ENCODE peak calls at places on chromosome 17, in seven cellular contexts. R, P, O, U, B, M and K are unnamed samples. For H3K27me3, the result is how much of the 10 kb centered on the place peaks cover.

GRCh38 chr17:35612924-35613521 is 25.9 kb downstream of the AP2B1 start:
- DNase-seq in R (no peak), P (peak), O (peak), U (peak), B (peak), M (peak), K (peak)

GRCh38 chr17:63150994-63151464 is 185.0 kb downstream of the TANC2 start:
- DNase-seq in R (no peak), P (no peak), O (no peak), U (peak), B (no peak), M (no peak), K (peak)

GRCh38 chr17:49516190-49516589 is 21.1 kb downstream of the NGFR start:
- DNase-seq in R (no peak), P (no peak), O (no peak), U (peak), B (no peak), M (no peak), K (peak)

GRCh38 chr17:6555331-6556120 is 829 bp downstream of the PITPNM3 start:
- DNase-seq in R (no peak), P (no peak), O (no peak), U (no peak), B (peak), M (peak), K (peak)

GRCh38 chr17:41894791-41895331 is 23.9 kb downstream of the ACLY start:
- DNase-seq in R (no peak), P (no peak), O (no peak), U (no peak), B (no peak), M (no peak), K (no peak)

GRCh38 chr17:60173304-60173807 is 23.6 kb downstream of the CA4 start:
- DNase-seq in R (no peak), P (no peak), O (no peak), U (no peak), B (no peak), M (no peak), K (peak)

GRCh38 chr17:66347661-66348604 is 45.5 kb downstream of the PRKCA start:
- DNase-seq in R (no peak), P (no peak), O (no peak), U (no peak), B (no peak), M (no peak), K (no peak)

GRCh38 chr17:64174686-64175456 is 44.9 kb upstream of the ERN1 start:
- DNase-seq in R (no peak), P (no peak), O (no peak), U (peak), B (peak), M (no peak), K (peak)

GRCh38 chr17:61757168-61757567 is 106.2 kb downstream of the BRIP1 start:
- DNase-seq in R (no peak), P (no peak), O (no peak), U (no peak), B (no peak), M (no peak), K (no peak)

GRCh38 chr17:1030684-1031557 is 34.0 kb downstream of the TIMM22 start:
- DNase-seq in R (no peak), P (no peak), O (no peak), U (no peak), B (no peak), M (no peak), K (no peak)

GRCh38 chr17:38658741-38659345 is 15.9 kb downstream of the EPOP start:
- DNase-seq in R (peak), P (no peak), O (peak), U (no peak), B (no peak), M (no peak), K (peak)

GRCh38 chr17:73231363-73231762 is 30.3 kb downstream of the CPSF4L start:
- DNase-seq in R (no peak), P (no peak), O (peak), U (no peak), B (peak), M (no peak), K (no peak)

GRCh38 chr17:63854709-63855108 is 12.2 kb upstream of the SMARCD2 start:
- DNase-seq in R (no peak), P (no peak), O (no peak), U (no peak), B (no peak), M (no peak), K (no peak)

GRCh38 chr17:71019699-71020098 is 850.4 kb downstream of the KCNJ2 start:
- DNase-seq in R (no peak), P (no peak), O (no peak), U (no peak), B (no peak), M (no peak), K (no peak)

GRCh38 chr17:82752371-82753200 is 721 bp downstream of the TBCD start:
- DNase-seq in R (peak), P (no peak), O (peak), U (peak), B (no peak), M (no peak), K (peak)

GRCh38 chr17:37711113-37711512 is 33.7 kb downstream of the HNF1B start:
- DNase-seq in R (no peak), P (no peak), O (no peak), U (no peak), B (peak), M (no peak), K (no peak)

GRCh38 chr17:5788266-5788900 is 204.1 kb upstream of the NLRP1 start:
- DNase-seq in R (no peak), P (no peak), O (no peak), U (no peak), B (no peak), M (no peak), K (peak)

GRCh38 chr17:9330903-9331272 is 244.7 kb downstream of the STX8 start:
- DNase-seq in R (no peak), P (no peak), O (no peak), U (no peak), B (no peak), M (no peak), K (no peak)

GRCh38 chr17:14211778-14212177 is 24.9 kb downstream of the CDRT15 start:
- DNase-seq in R (peak), P (peak), O (no peak), U (peak), B (no peak), M (peak), K (peak)

GRCh38 chr17:50359998-50360461 is 13.0 kb downstream of the MRPL27 start:
- DNase-seq in R (no peak), P (no peak), O (no peak), U (no peak), B (peak), M (no peak), K (peak)

GRCh38 chr17:83203472-83204221 is 124.2 kb downstream of the METRNL start:
- DNase-seq in R (peak), P (peak), O (peak), U (peak), B (no peak), M (peak), K (no peak)

GRCh38 chr17:30299000-30299399 is 7.3 kb upstream of the BLMH start:
- DNase-seq in R (no peak), P (no peak), O (no peak), U (no peak), B (no peak), M (no peak), K (no peak)

GRCh38 chr17:17675925-17676534 is 5.2 kb upstream of the RAI1 start:
- DNase-seq in R (no peak), P (no peak), O (peak), U (no peak), B (no peak), M (no peak), K (peak)

GRCh38 chr17:1058423-1059130 is 61.6 kb downstream of the TIMM22 start:
- DNase-seq in R (peak), P (peak), O (peak), U (peak), B (peak), M (peak), K (peak)

GRCh38 chr17:40819528-40820125 is 2.8 kb downstream of the KRT10 start:
- DNase-seq in R (no peak), P (no peak), O (no peak), U (no peak), B (no peak), M (no peak), K (no peak)

DNA sequence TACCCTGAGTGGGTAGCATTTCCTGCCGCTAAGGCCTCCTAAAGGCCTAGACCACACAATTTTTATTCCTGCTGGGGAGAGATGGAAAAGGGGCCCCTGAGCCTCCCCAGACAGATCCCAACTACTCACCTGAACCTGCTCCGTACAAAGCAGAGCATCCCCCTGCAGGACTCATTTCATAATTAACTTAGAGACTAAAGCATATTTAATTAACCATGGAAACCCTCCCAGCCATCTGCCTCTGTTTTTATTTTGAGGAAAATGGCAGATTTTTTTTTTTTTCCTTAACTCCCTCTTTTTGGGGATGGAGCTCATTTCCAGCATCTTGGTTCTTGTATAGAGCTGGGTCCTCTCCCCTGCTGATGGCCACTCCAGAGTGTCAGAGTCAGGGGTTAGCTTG is 96.5 kb upstream of the CRHR1 start:
- DNase-seq in R (no peak), P (no peak), O (no peak), U (no peak), B (no peak), M (no peak), K (no peak)
- H3K27me3 ChIP-seq in R (under half), P (under half), O (under half), U (under half), B (under half), M (under half), K (under half)

DNA sequence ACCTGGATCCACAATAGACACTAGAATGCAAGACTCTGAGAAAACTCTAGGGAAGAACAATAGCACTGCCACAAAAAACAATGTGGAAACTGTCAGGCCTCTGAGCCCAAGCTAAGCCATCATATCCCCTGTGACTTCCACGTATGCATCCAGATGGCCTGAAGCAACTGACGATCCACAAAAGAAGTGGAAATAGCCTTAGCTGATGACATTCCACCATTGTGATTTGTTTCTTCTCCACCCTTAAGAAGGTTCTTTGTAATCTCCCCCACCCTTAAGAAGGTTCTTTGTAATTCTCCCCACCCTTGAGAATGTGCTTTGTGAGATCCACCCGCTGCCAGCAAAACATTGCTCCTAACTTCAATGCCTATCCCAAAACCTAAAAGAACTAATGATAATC is 39.2 kb upstream of the TNRC6C start:
- DNase-seq in R (no peak), P (no peak), O (no peak), U (no peak), B (no peak), M (no peak), K (no peak)
- H3K27me3 ChIP-seq in R (under half), P (under half), O (under half), U (under half), B (under half), M (under half), K (under half)

GRCh38 chr17:8073627-8074485 is 13.7 kb downstream of the ALOX12B start:
- DNase-seq in R (peak), P (peak), O (peak), U (peak), B (peak), M (peak), K (peak)

GRCh38 chr17:8072339-8072726 is 15.2 kb downstream of the ALOX12B start:
- DNase-seq in R (no peak), P (no peak), O (no peak), U (no peak), B (no peak), M (no peak), K (peak)

GRCh38 chr17:8069587-8069860 is 18.0 kb downstream of the ALOX12B start:
- DNase-seq in R (no peak), P (no peak), O (no peak), U (no peak), B (no peak), M (no peak), K (no peak)

GRCh38 chr17:8072727-8073461 is 14.6 kb downstream of the ALOX12B start:
- DNase-seq in R (no peak), P (peak), O (no peak), U (no peak), B (no peak), M (no peak), K (peak)

DNA sequence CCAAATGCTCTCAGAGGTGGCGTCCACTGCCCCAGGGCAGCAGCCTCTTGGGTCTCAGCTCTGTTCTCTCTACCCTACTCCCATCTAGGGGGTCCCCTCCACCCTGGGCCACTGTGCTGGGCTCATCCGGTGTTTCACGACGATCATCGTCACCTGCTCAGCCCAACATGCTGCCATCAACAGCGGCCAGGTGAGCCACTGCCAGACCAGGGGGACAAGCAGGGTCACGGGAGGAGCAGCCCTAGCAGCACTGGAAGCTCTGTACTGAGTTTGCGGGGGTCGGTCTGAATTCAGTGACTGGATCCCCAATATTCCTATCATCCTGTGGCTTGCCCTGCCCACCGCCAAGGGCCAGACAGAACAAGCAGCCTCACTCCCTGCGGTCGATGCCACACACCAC is 16.0 kb downstream of the ALOX12B start:
- DNase-seq in R (no peak), P (no peak), O (no peak), U (no peak), B (no peak), M (no peak), K (no peak)
- H3K27me3 ChIP-seq in R (half or more), P (under half), O (half or more), U (under half), B (under half), M (half or more), K (half or more)

GRCh38 chr17:56680676-56681075 is 87.2 kb downstream of the NOG start:
- DNase-seq in R (no peak), P (no peak), O (no peak), U (no peak), B (no peak), M (no peak), K (no peak)

GRCh38 chr17:56681561-56682266 is 88.2 kb downstream of the NOG start:
- DNase-seq in R (no peak), P (no peak), O (peak), U (no peak), B (no peak), M (no peak), K (no peak)

GRCh38 chr17:56678249-56679144 is 85.0 kb downstream of the NOG start:
- DNase-seq in R (no peak), P (no peak), O (no peak), U (peak), B (no peak), M (no peak), K (peak)

GRCh38 chr17:56679148-56679766 is 85.8 kb downstream of the NOG start:
- DNase-seq in R (no peak), P (no peak), O (peak), U (no peak), B (no peak), M (no peak), K (peak)

GRCh38 chr17:56679767-56680422 is 86.4 kb downstream of the NOG start:
- DNase-seq in R (no peak), P (no peak), O (peak), U (no peak), B (no peak), M (no peak), K (no peak)
- H3K27me3 ChIP-seq in R (half or more), P (under half), O (under half), U (half or more), B (under half), M (under half), K (under half)

DNA sequence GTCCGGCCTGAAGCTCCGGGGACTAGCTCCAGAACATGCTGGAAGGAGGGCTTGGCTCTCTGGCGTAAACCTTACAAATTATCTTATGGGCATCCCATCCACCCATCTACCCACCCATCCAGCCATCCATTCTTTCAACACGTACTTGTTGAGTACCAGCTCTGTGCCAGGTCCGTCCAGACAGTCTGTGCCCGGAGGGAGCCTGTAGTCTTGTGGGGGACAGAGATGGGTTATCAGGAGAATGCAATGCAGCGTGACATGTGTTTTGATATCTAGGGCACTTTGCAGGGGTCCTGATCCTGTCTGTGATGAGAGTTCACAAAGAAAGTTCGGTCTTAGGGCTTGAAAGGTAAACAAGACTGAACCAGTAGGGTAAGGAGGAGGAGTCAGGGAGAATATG is 4.1 kb upstream of the SLC13A2 start:
- DNase-seq in R (no peak), P (no peak), O (no peak), U (no peak), B (no peak), M (no peak), K (no peak)
- H3K27me3 ChIP-seq in R (under half), P (under half), O (under half), U (under half), B (under half), M (under half), K (half or more)

DNA sequence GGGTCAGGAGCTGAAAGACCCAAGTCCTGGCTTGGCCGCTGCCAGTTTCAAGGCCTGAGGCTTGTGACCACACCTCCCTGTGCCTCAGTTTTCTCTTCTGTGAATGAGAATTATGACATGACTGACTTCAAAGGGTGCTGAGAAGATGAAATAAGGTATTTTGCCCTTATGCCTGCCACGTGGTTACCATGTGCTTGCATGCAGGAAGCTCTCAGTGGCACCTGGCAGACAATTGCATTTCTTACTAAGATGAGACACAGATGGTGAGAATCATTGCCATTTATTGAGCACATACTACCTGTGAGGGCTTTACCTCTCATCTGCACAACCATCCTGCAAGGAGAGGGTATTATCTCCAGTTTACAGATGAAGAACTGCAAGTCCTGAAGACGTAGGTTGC is 69.8 kb downstream of the MRM1 start:
- DNase-seq in R (no peak), P (no peak), O (peak), U (no peak), B (no peak), M (no peak), K (no peak)
- H3K27me3 ChIP-seq in R (under half), P (under half), O (under half), U (under half), B (under half), M (under half), K (under half)

GRCh38 chr17:19006698-19007097 is 2.1 kb upstream of the FAM83G start:
- DNase-seq in R (no peak), P (no peak), O (no peak), U (no peak), B (no peak), M (no peak), K (no peak)

GRCh38 chr17:19005789-19006430 is 1.3 kb upstream of the FAM83G start:
- DNase-seq in R (no peak), P (no peak), O (no peak), U (no peak), B (no peak), M (no peak), K (no peak)

GRCh38 chr17:19004601-19005441 is at the start of gene FAM83G:
- DNase-seq in R (peak), P (peak), O (no peak), U (no peak), B (peak), M (peak), K (peak)

GRCh38 chr17:19003966-19004600 is 481 bp downstream of the FAM83G start:
- DNase-seq in R (no peak), P (peak), O (no peak), U (no peak), B (peak), M (peak), K (peak)

GRCh38 chr17:19005442-19005773 is 844 bp upstream of the FAM83G start:
- DNase-seq in R (no peak), P (no peak), O (no peak), U (no peak), B (no peak), M (no peak), K (no peak)
- H3K27me3 ChIP-seq in R (under half), P (under half), O (under half), U (under half), B (under half), M (under half), K (under half)

GRCh38 chr17:48472485-48473281 is 42.7 kb upstream of the SKAP1 start:
- DNase-seq in R (no peak), P (no peak), O (no peak), U (no peak), B (no peak), M (no peak), K (peak)

GRCh38 chr17:48468299-48468698 is 38.3 kb upstream of the SKAP1 start:
- DNase-seq in R (no peak), P (no peak), O (no peak), U (no peak), B (no peak), M (no peak), K (no peak)

GRCh38 chr17:48469227-48469626 is 39.2 kb upstream of the SKAP1 start:
- DNase-seq in R (no peak), P (no peak), O (no peak), U (no peak), B (no peak), M (no peak), K (no peak)

GRCh38 chr17:48470388-48471034 is 40.5 kb upstream of the SKAP1 start:
- DNase-seq in R (no peak), P (no peak), O (no peak), U (no peak), B (no peak), M (no peak), K (no peak)

DNA sequence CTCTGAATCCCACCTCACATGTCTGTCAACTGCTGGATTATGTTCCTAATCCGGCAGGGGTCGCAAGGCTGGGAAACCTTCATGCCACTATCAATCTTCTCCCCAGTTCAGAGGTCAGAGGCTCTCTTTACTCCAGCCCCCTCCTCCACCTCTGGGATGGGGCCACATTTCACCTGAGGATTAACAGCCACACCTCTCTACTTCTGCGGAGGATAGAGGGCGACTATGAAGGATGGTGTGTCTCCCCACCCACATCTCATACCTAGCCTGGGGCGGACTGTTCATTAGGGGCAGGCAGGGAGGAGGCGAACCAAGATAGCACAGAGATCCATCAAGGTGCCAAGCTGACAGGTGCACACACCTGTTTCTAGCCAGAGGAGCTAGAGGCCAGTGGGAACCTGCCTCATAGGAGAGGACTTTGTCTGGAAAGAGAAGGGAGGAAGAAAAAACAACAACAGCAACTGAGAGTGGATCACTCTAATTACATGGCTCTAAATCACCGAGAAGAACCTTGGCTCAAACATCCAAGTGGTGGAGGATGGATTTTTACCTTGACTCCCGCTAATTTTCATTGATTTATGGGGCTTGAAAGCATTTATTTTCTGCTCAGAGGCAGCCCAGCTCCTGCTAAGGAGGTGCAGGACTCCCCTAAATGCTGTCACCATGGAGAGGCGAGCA is 41.9 kb upstream of the SKAP1 start:
- DNase-seq in R (no peak), P (no peak), O (no peak), U (no peak), B (no peak), M (no peak), K (peak)
- H3K27me3 ChIP-seq in R (half or more), P (under half), O (under half), U (half or more), B (under half), M (under half), K (under half)